ENCODE peak calls at places on chromosomes 11 and 22, in nine cellular contexts. E is SK-N-SH, X is esophagus muscularis mucosa, P is tibial nerve, M is Panc1, S is heart right ventricle, I is hepatocyte, F is A549, D is brain microvascular endothelial cell. B is an unnamed sample.

GRCh38 chr11:15884792-15885540 is 471.4 kb downstream of the SOX6 start:
- DNase-seq in D (no peak), S (peak), F (no peak), E (peak), M (no peak), X (no peak), I (peak), P (no peak), B (no peak)

GRCh38 chr11:45834298-45834756 is 12.9 kb upstream of the CRY2 start:
- DNase-seq in X (no peak), S (no peak), M (no peak), P (no peak), I (no peak), E (no peak), D (no peak), F (no peak), B (no peak)

GRCh38 chr22:21921729-21922128 is 30.9 kb downstream of the PPM1F start:
- DNase-seq in D (no peak), X (no peak), F (no peak), I (no peak), E (no peak), P (no peak), M (no peak), S (no peak), B (no peak)

GRCh38 chr11:119615003-119615878 is 113.8 kb downstream of the NECTIN1 start:
- DNase-seq in S (no peak), M (peak), D (peak), I (peak), F (peak), X (no peak), E (no peak), P (no peak), B (no peak)

GRCh38 chr11:125990244-125990643 is 44.4 kb downstream of the VSIG10L2 start:
- DNase-seq in M (no peak), D (peak), P (no peak), F (no peak), E (no peak), X (no peak), I (no peak), S (no peak), B (no peak)

GRCh38 chr11:121556937-121557336 is 104.2 kb upstream of the SORL1-AS1 start:
- DNase-seq in E (no peak), P (no peak), S (no peak), X (no peak), M (no peak), F (no peak), D (no peak), I (no peak), B (no peak)

GRCh38 chr11:109961261-109961660 is 131.9 kb upstream of the ZC3H12C start:
- DNase-seq in M (no peak), X (no peak), S (no peak), E (no peak), I (no peak), D (no peak), P (no peak), F (no peak), B (no peak)

GRCh38 chr11:3796796-3797328 is 492 bp downstream of the NUP98 start:
- DNase-seq in E (no peak), X (no peak), S (no peak), D (no peak), M (no peak), I (peak), F (no peak), P (no peak), B (no peak)

GRCh38 chr11:1139441-1140066 is 18.2 kb upstream of the MUC5AC start:
- DNase-seq in M (no peak), D (peak), X (no peak), P (no peak), E (no peak), F (no peak), S (no peak), I (no peak), B (no peak)

GRCh38 chr22:38966379-38966700 is 8.9 kb downstream of the APOBEC3A start:
- DNase-seq in D (no peak), P (no peak), X (no peak), I (no peak), S (no peak), M (no peak), E (no peak), F (no peak), B (no peak)

GRCh38 chr11:30000986-30001385 is 15.8 kb downstream of the KCNA4 start:
- DNase-seq in M (no peak), F (no peak), P (no peak), E (no peak), D (no peak), X (no peak), I (no peak), S (no peak), B (no peak)

GRCh38 chr22:20013382-20013871 is 3.2 kb downstream of the ARVCF start:
- DNase-seq in E (peak), F (peak), M (no peak), S (peak), P (peak), X (no peak), I (peak), D (peak), B (peak)

GRCh38 chr11:61694971-61695706 is 14.9 kb downstream of the DAGLA start:
- DNase-seq in X (no peak), F (no peak), D (no peak), S (peak), I (no peak), E (peak), P (peak), M (no peak), B (peak)

GRCh38 chr11:19777032-19777341 is 64.3 kb downstream of the NAV2 start:
- DNase-seq in D (no peak), X (no peak), E (peak), F (peak), M (no peak), S (no peak), P (no peak), I (peak), B (no peak)

GRCh38 chr11:1163321-1163910 is 5.7 kb downstream of the MUC5AC start:
- DNase-seq in P (no peak), D (no peak), X (no peak), F (no peak), S (no peak), E (peak), I (no peak), M (no peak), B (peak)

GRCh38 chr11:64042301-64042700 is 6.6 kb downstream of the FLRT1 start:
- DNase-seq in M (no peak), F (no peak), X (no peak), S (no peak), P (no peak), E (no peak), I (no peak), D (no peak), B (no peak)

GRCh38 chr11:13269775-13270174 is 7.8 kb upstream of the BMAL1 start:
- DNase-seq in M (no peak), F (no peak), S (no peak), X (peak), I (no peak), D (peak), P (no peak), E (no peak), B (no peak)

GRCh38 chr11:5362017-5362625 is 10.8 kb downstream of the OR51B6 start:
- DNase-seq in X (no peak), E (no peak), P (no peak), M (no peak), D (no peak), F (no peak), S (no peak), I (no peak), B (no peak)

GRCh38 chr11:38547464-38547863 is 1949.4 kb upstream of the RAG2 start:
- DNase-seq in D (no peak), I (no peak), F (no peak), S (no peak), M (peak), P (no peak), X (no peak), E (no peak), B (no peak)

GRCh38 chr11:71371674-71372069 is 76.5 kb downstream of the DHCR7 start:
- DNase-seq in X (no peak), E (no peak), D (no peak), S (no peak), P (no peak), I (no peak), F (no peak), M (no peak), B (no peak)

GRCh38 chr11:18706330-18707243 is 8.0 kb downstream of the TMEM86A start:
- DNase-seq in D (no peak), P (no peak), F (no peak), M (no peak), X (no peak), E (peak), I (no peak), S (peak), B (peak)

GRCh38 chr11:34977039-34977906 is 60.9 kb downstream of the PDHX start:
- DNase-seq in D (peak), S (no peak), E (no peak), I (no peak), P (no peak), M (peak), X (no peak), F (peak), B (no peak)

GRCh38 chr22:24536089-24536488 is 18.8 kb downstream of the GUCD1 start:
- DNase-seq in P (no peak), X (no peak), F (no peak), D (no peak), I (no peak), S (no peak), E (no peak), M (no peak), B (no peak)

GRCh38 chr11:6693342-6694228 is 10.4 kb upstream of the MRPL17 start:
- DNase-seq in F (peak), X (no peak), S (no peak), E (no peak), D (peak), I (no peak), P (no peak), M (peak), B (no peak)

GRCh38 chr22:28600546-28601143 is 79.0 kb downstream of the TTC28 start:
- DNase-seq in X (no peak), E (peak), D (peak), M (no peak), F (peak), I (peak), S (no peak), P (no peak), B (no peak)

GRCh38 chr22:22710719-22711531 is 66.5 kb downstream of the GGTLC2 start:
- DNase-seq in E (peak), D (peak), P (peak), F (peak), M (peak), X (no peak), S (peak), I (peak), B (peak)

GRCh38 chr22:46043816-46044717 is 67.1 kb upstream of the WNT7B start:
- DNase-seq in D (no peak), I (no peak), M (no peak), X (no peak), P (no peak), F (no peak), S (no peak), E (no peak), B (no peak)

GRCh38 chr11:5291207-5291838 is 10.4 kb downstream of the OR51B4 start:
- DNase-seq in P (no peak), X (no peak), S (no peak), D (peak), E (peak), M (peak), F (peak), I (peak), B (no peak)

GRCh38 chr11:12449961-12450715 is 72.8 kb downstream of the PARVA start:
- DNase-seq in S (no peak), P (no peak), M (no peak), E (no peak), I (no peak), D (no peak), X (no peak), F (peak), B (no peak)

GRCh38 chr11:126282361-126282741 is 542 bp upstream of the TIRAP start:
- DNase-seq in S (peak), M (no peak), X (no peak), E (peak), P (no peak), F (no peak), I (peak), D (peak), B (peak)

GRCh38 chr11:33540946-33541915 is 159.4 kb downstream of the C11orf91 start:
- DNase-seq in D (no peak), I (no peak), S (no peak), X (peak), M (no peak), E (no peak), F (no peak), P (no peak), B (no peak)

GRCh38 chr11:65377036-65377435 is 5.4 kb downstream of the SLC25A45 start:
- DNase-seq in D (no peak), S (no peak), I (no peak), P (no peak), F (no peak), M (no peak), E (peak), X (no peak), B (no peak)

GRCh38 chr22:36211237-36211881 is 9.8 kb upstream of the APOL4 start:
- DNase-seq in F (no peak), D (peak), I (no peak), E (no peak), M (no peak), X (no peak), P (no peak), S (no peak), B (no peak)

GRCh38 chr22:44357296-44357961 is 44.7 kb upstream of the SHISAL1 start:
- DNase-seq in X (no peak), I (no peak), E (no peak), D (no peak), M (no peak), P (no peak), S (no peak), F (no peak), B (no peak)

GRCh38 chr11:44260081-44260480 is 49.9 kb downstream of the ALX4 start:
- DNase-seq in D (no peak), F (no peak), I (no peak), S (no peak), X (no peak), P (no peak), E (no peak), M (no peak), B (no peak)

DNA sequence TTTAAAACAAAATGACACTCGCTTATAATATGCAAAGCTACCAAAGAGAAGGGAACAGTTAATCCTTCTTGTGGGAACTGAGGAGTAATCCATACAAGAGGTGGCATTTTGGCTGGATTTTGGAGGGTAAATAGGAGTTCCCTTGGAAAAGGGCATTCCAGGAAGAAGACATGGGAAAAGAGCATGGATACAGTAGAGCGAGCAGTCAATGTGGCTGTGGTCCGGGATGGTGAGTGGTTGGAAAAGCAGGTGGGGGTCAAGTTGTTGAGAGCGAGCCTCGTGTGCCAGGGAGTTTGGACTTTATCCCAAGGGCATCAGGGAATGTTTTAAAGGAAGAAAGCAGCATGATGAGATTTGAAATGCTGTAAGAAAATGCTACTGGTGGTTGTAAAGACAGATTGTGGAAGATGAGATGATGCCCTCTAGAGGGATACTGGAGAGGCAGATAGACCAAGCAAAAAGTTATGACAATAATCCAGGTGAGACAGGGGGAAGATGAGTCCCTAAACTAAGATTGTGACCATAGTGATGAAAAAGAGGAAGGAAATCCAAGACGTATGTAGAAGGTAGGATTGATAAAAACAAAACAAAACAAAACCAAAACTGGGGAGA is 3.8 kb upstream of the MMP7 start:
- DNase-seq in M (no peak), S (no peak), X (no peak), F (no peak), E (no peak), I (no peak), P (no peak), D (no peak), B (no peak)
- TF ChIP-seq CTCF in M (peak), S (no peak), X (no peak), F (no peak), E (peak), I (peak), P (no peak), D (peak), B (no peak)

GRCh38 chr11:72705442-72706365 is 31.5 kb upstream of the PDE2A start:
- DNase-seq in I (no peak), E (no peak), M (no peak), S (no peak), F (no peak), X (no peak), P (no peak), D (no peak), B (no peak)
- H3K27ac ChIP-seq in I (no peak), E (no peak), M (no peak), S (no peak), F (no peak), X (no peak), P (no peak), D (no peak), B (no peak)

GRCh38 chr11:94766656-94767291 is 1.4 kb upstream of the AMOTL1 start:
- DNase-seq in X (no peak), F (no peak), P (no peak), I (peak), M (no peak), D (no peak), E (no peak), S (no peak), B (no peak)

GRCh38 chr11:94767292-94767690 is 865 bp upstream of the AMOTL1 start:
- DNase-seq in D (no peak), E (no peak), M (no peak), P (no peak), I (no peak), S (no peak), F (no peak), X (no peak), B (no peak)

GRCh38 chr11:94769897-94770296 is 1.7 kb downstream of the AMOTL1 start:
- DNase-seq in I (no peak), E (no peak), P (no peak), F (no peak), X (no peak), M (no peak), S (no peak), D (no peak), B (peak)

GRCh38 chr11:94768602-94769511 is 701 bp downstream of the AMOTL1 start:
- DNase-seq in P (peak), I (peak), E (peak), S (peak), M (no peak), D (no peak), F (no peak), X (no peak), B (peak)

GRCh38 chr11:94767701-94768601 is at the start of gene AMOTL1:
- DNase-seq in D (peak), S (peak), P (peak), X (peak), E (peak), F (peak), I (peak), M (no peak), B (peak)
- TF ChIP-seq CTCF in D (peak), S (peak), P (peak), X (peak), E (no peak), F (no peak), I (peak), M (no peak), B (no peak)

DNA sequence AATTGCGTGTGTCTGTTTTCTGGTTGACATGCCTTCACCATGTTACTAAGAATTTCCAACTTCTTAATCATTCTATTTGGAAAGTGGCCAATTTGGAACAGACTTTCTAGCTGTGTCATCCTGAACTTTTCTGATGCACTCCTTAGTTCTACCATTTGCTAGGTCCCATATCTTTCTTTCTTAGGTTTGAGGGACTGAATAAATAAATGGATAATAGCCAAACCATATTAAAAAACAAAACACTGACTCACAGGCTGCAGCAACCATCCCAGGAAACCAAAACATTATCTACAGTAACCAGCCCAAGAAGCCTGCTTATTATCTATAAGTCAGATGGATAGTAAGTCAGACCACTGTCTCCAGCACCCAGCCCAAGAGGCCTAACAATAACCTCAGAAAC is 57.5 kb upstream of the PLET1 start:
- DNase-seq in P (no peak), I (peak), S (no peak), X (no peak), E (no peak), F (peak), D (peak), M (no peak), B (no peak)
- H3K27ac ChIP-seq in P (no peak), I (no peak), S (peak), X (peak), E (peak), F (peak), D (peak), M (no peak), B (peak)

GRCh38 chr11:69948256-69949141 is 129.3 kb upstream of the FGF3 start:
- DNase-seq in E (peak), S (peak), X (no peak), M (no peak), F (peak), P (no peak), D (peak), I (peak), B (peak)
- TF ChIP-seq CTCF in E (no peak), S (no peak), X (no peak), M (peak), F (peak), P (no peak), D (peak), I (peak), B (no peak)

B was measured in psoas muscle.